ENCODE peak calls at places on chromosomes 13 and 19, in five cellular contexts. One of them, this sample, is unnamed.
A peak's percentile ranks its signal among the peaks of the same experiment; 100 is the strongest.

GRCh38 chr19:35745328-35746086 is at the start of the genes PSENEN and U2AF1L4:
- DNase-seq in small intestine: peak; percentile 100
- DNase-seq in SJSA1: peak; percentile 98
- DNase-seq in effector memory CD4-positive, alpha-beta T cell: peak; percentile 97
- DNase-seq in left lung: peak; percentile 98
- DNase-seq in this sample: peak; percentile 97

GRCh38 chr13:99421271-99421670 is 80.0 kb upstream of the TM9SF2 start:
- DNase-seq in small intestine: no peak
- DNase-seq in SJSA1: no peak
- DNase-seq in effector memory CD4-positive, alpha-beta T cell: no peak
- DNase-seq in left lung: peak; percentile 61
- DNase-seq in this sample: peak; percentile 7

GRCh38 chr13:48731957-48732569 is 78.3 kb downstream of the CYSLTR2 start:
- DNase-seq in small intestine: peak; percentile 33
- DNase-seq in SJSA1: no peak
- DNase-seq in effector memory CD4-positive, alpha-beta T cell: peak; percentile 25
- DNase-seq in left lung: peak; percentile 89
- DNase-seq in this sample: peak; percentile 57

GRCh38 chr13:97280478-97280877 is 58.3 kb downstream of the MBNL2 start:
- DNase-seq in small intestine: no peak
- DNase-seq in SJSA1: no peak
- DNase-seq in effector memory CD4-positive, alpha-beta T cell: no peak
- DNase-seq in left lung: no peak
- DNase-seq in this sample: no peak

GRCh38 chr13:91797567-91797966 is 399.1 kb downstream of the GPC5 start:
- DNase-seq in small intestine: no peak
- DNase-seq in SJSA1: no peak
- DNase-seq in effector memory CD4-positive, alpha-beta T cell: no peak
- DNase-seq in left lung: peak; percentile 31
- DNase-seq in this sample: no peak

GRCh38 chr13:70523622-70524021 is 415.4 kb upstream of the KLHL1 start:
- DNase-seq in small intestine: no peak
- DNase-seq in SJSA1: no peak
- DNase-seq in effector memory CD4-positive, alpha-beta T cell: no peak
- DNase-seq in left lung: no peak
- DNase-seq in this sample: no peak

GRCh38 chr19:17455711-17456123 is 5.0 kb downstream of the NXNL1 start:
- DNase-seq in small intestine: no peak
- DNase-seq in SJSA1: no peak
- DNase-seq in effector memory CD4-positive, alpha-beta T cell: no peak
- DNase-seq in left lung: no peak
- DNase-seq in this sample: no peak

GRCh38 chr19:6530385-6531162 is at the start of gene TNFSF9:
- DNase-seq in small intestine: peak; percentile 75
- DNase-seq in SJSA1: peak; percentile 90
- DNase-seq in effector memory CD4-positive, alpha-beta T cell: peak; percentile 80
- DNase-seq in left lung: peak; percentile 96
- DNase-seq in this sample: peak; percentile 94

GRCh38 chr13:104006625-104007061 is 940.4 kb upstream of the SLC10A2 start:
- DNase-seq in small intestine: no peak
- DNase-seq in SJSA1: no peak
- DNase-seq in effector memory CD4-positive, alpha-beta T cell: no peak
- DNase-seq in left lung: no peak
- DNase-seq in this sample: no peak

GRCh38 chr19:7211191-7211988 is 82.8 kb downstream of the INSR start:
- DNase-seq in small intestine: peak; percentile 40
- DNase-seq in SJSA1: no peak
- DNase-seq in effector memory CD4-positive, alpha-beta T cell: no peak
- DNase-seq in left lung: no peak
- DNase-seq in this sample: no peak

GRCh38 chr13:94176576-94176975 is 302.9 kb downstream of the DCT start:
- DNase-seq in small intestine: no peak
- DNase-seq in SJSA1: no peak
- DNase-seq in effector memory CD4-positive, alpha-beta T cell: no peak
- DNase-seq in left lung: no peak
- DNase-seq in this sample: no peak

GRCh38 chr19:30314056-30314804 is 58.0 kb upstream of the ZNF536 start:
- DNase-seq in small intestine: peak; percentile 64
- DNase-seq in SJSA1: no peak
- DNase-seq in effector memory CD4-positive, alpha-beta T cell: no peak
- DNase-seq in left lung: no peak
- DNase-seq in this sample: no peak

GRCh38 chr19:13094771-13095392 is 7.8 kb downstream of the LYL1 start:
- DNase-seq in small intestine: no peak
- DNase-seq in SJSA1: no peak
- DNase-seq in effector memory CD4-positive, alpha-beta T cell: no peak
- DNase-seq in left lung: peak; percentile 79
- DNase-seq in this sample: no peak

GRCh38 chr13:45630791-45631190 is 15.3 kb upstream of the ERICH6B start:
- DNase-seq in small intestine: no peak
- DNase-seq in SJSA1: no peak
- DNase-seq in effector memory CD4-positive, alpha-beta T cell: no peak
- DNase-seq in left lung: no peak
- DNase-seq in this sample: no peak

GRCh38 chr19:21604351-21604926 is 99.0 kb downstream of the ZNF429 start:
- DNase-seq in small intestine: peak; percentile 46
- DNase-seq in SJSA1: no peak
- DNase-seq in effector memory CD4-positive, alpha-beta T cell: no peak
- DNase-seq in left lung: no peak
- DNase-seq in this sample: no peak

GRCh38 chr19:47505506-47505905 is 9.4 kb downstream of the NAPA start:
- DNase-seq in small intestine: no peak
- DNase-seq in SJSA1: no peak
- DNase-seq in effector memory CD4-positive, alpha-beta T cell: no peak
- DNase-seq in left lung: peak; percentile 43
- DNase-seq in this sample: no peak

GRCh38 chr13:28329395-28330158 is 165.4 kb downstream of the FLT1 start:
- DNase-seq in small intestine: no peak
- DNase-seq in SJSA1: peak; percentile 72
- DNase-seq in effector memory CD4-positive, alpha-beta T cell: no peak
- DNase-seq in left lung: no peak
- DNase-seq in this sample: no peak

GRCh38 chr19:16330368-16330801 is 5.8 kb downstream of the KLF2 start:
- DNase-seq in small intestine: peak; percentile 49
- DNase-seq in SJSA1: peak; percentile 96
- DNase-seq in effector memory CD4-positive, alpha-beta T cell: peak; percentile 94
- DNase-seq in left lung: peak; percentile 92
- DNase-seq in this sample: peak; percentile 83

GRCh38 chr19:44951179-44952159 is 3.7 kb upstream of the CLPTM1 start:
- DNase-seq in small intestine: peak; percentile 78
- DNase-seq in SJSA1: peak; percentile 75
- DNase-seq in effector memory CD4-positive, alpha-beta T cell: peak; percentile 60
- DNase-seq in left lung: no peak
- DNase-seq in this sample: peak; percentile 54

GRCh38 chr19:39356073-39356472 is 13.9 kb downstream of the SAMD4B start:
- DNase-seq in small intestine: no peak
- DNase-seq in SJSA1: no peak
- DNase-seq in effector memory CD4-positive, alpha-beta T cell: no peak
- DNase-seq in left lung: no peak
- DNase-seq in this sample: no peak

GRCh38 chr13:110126391-110126961 is 180.5 kb downstream of the COL4A1 start:
- DNase-seq in small intestine: no peak
- DNase-seq in SJSA1: peak; percentile 90
- DNase-seq in effector memory CD4-positive, alpha-beta T cell: no peak
- DNase-seq in left lung: no peak
- DNase-seq in this sample: no peak

GRCh38 chr19:30416375-30416774 is 44.2 kb downstream of the ZNF536 start:
- DNase-seq in small intestine: no peak
- DNase-seq in SJSA1: no peak
- DNase-seq in effector memory CD4-positive, alpha-beta T cell: no peak
- DNase-seq in left lung: no peak
- DNase-seq in this sample: no peak

GRCh38 chr13:108859202-108860012 is 230.0 kb downstream of the MYO16 start:
- DNase-seq in small intestine: no peak
- DNase-seq in SJSA1: peak; percentile 87
- DNase-seq in effector memory CD4-positive, alpha-beta T cell: no peak
- DNase-seq in left lung: no peak
- DNase-seq in this sample: no peak

GRCh38 chr13:113952151-113952982 is 21.5 kb downstream of the C13orf46 start:
- DNase-seq in small intestine: no peak
- DNase-seq in SJSA1: no peak
- DNase-seq in effector memory CD4-positive, alpha-beta T cell: no peak
- DNase-seq in left lung: peak; percentile 65
- DNase-seq in this sample: no peak

GRCh38 chr19:15836595-15837398 is 21.3 kb upstream of the OR10H1 start:
- DNase-seq in small intestine: peak; percentile 99
- DNase-seq in SJSA1: peak; percentile 94
- DNase-seq in effector memory CD4-positive, alpha-beta T cell: peak; percentile 91
- DNase-seq in left lung: peak; percentile 97
- DNase-seq in this sample: peak; percentile 97

GRCh38 chr19:46546194-46546896 is 50.7 kb upstream of the PNMA8B start:
- DNase-seq in small intestine: peak; percentile 82
- DNase-seq in SJSA1: no peak
- DNase-seq in effector memory CD4-positive, alpha-beta T cell: no peak
- DNase-seq in left lung: no peak
- DNase-seq in this sample: peak; percentile 60

GRCh38 chr19:38464421-38465082 is 31.1 kb downstream of the RYR1 start:
- DNase-seq in small intestine: no peak
- DNase-seq in SJSA1: no peak
- DNase-seq in effector memory CD4-positive, alpha-beta T cell: no peak
- DNase-seq in left lung: no peak
- DNase-seq in this sample: no peak

GRCh38 chr19:19354007-19354406 is 33.4 kb downstream of the MAU2 start:
- DNase-seq in small intestine: no peak
- DNase-seq in SJSA1: no peak
- DNase-seq in effector memory CD4-positive, alpha-beta T cell: no peak
- DNase-seq in left lung: no peak
- DNase-seq in this sample: no peak

GRCh38 chr19:19355606-19356139 is 35.0 kb downstream of the MAU2 start:
- DNase-seq in small intestine: no peak
- DNase-seq in SJSA1: no peak
- DNase-seq in effector memory CD4-positive, alpha-beta T cell: no peak
- DNase-seq in left lung: no peak
- DNase-seq in this sample: no peak

GRCh38 chr19:19354932-19355331 is 34.3 kb downstream of the MAU2 start:
- DNase-seq in small intestine: no peak
- DNase-seq in SJSA1: no peak
- DNase-seq in effector memory CD4-positive, alpha-beta T cell: no peak
- DNase-seq in left lung: no peak
- DNase-seq in this sample: no peak

GRCh38 chr19:19356500-19356899 is 35.9 kb downstream of the MAU2 start:
- DNase-seq in small intestine: no peak
- DNase-seq in SJSA1: no peak
- DNase-seq in effector memory CD4-positive, alpha-beta T cell: no peak
- DNase-seq in left lung: no peak
- DNase-seq in this sample: no peak

DNA sequence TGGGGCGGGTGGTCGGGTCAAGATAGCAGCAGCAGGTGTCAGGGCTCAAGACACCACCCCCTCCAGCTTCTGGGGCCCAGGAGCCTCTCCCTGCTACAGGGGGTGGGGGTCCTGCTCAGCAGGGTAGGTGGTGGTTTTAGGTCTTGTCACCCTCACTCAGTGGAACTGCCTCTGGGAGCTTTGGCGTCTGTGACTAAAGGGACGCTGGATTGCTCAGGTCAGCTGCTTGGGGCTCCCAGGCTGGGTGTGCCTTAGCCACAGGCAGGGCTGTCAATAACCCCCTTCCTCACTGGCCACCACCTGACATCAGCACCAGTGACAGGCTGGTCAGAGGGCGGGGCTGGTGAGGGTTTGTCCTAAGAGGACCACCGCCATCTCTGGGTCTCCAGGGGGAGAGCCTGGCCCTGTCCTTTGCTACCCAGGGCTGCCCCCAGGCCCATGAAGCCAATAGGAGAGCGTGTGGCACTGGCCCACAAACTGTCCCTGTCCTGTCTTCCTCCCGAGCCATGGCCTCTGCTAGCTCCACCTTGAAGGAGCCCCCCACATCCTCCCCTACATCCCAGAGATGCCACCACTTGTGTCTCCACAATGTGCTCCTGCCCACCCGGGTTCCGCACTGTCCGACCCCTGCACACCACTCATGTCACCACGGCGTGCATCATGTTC is 36.4 kb downstream of the MAU2 start:
- DNase-seq in small intestine: no peak
- DNase-seq in SJSA1: no peak
- DNase-seq in effector memory CD4-positive, alpha-beta T cell: no peak
- DNase-seq in left lung: no peak
- DNase-seq in this sample: no peak
- H3K4me3 ChIP-seq in small intestine: no peak overlapping the region
- H3K4me3 ChIP-seq in SJSA1: no peak overlapping the region
- H3K4me3 ChIP-seq in effector memory CD4-positive, alpha-beta T cell: no peak overlapping the region
- H3K4me3 ChIP-seq in left lung: no peak overlapping the region
- H3K4me3 ChIP-seq in this sample: no peak overlapping the region

DNA sequence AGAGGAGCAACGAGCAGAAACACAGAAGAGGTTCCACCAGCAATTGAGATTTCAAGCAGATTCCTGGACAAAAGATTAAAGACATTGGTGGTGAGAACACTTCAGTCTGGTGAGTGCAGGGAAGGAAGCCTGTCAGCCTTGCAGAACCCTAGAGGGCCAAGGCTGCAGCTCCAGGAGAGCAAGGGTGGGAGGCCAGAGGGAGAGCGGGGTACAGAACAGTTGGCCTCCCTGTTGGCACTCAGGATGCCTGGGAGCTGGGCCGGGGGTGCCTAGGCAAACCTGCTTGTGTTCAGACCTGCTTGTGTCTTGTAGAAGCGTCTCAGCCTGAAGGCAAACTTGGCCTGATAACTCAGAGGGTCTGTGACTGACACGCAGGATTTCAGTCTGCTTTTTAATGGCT is 5.1 kb upstream of the LIN7B start:
- DNase-seq in small intestine: no peak
- DNase-seq in SJSA1: no peak
- DNase-seq in effector memory CD4-positive, alpha-beta T cell: no peak
- DNase-seq in left lung: no peak
- DNase-seq in this sample: no peak
- H3K36me3 ChIP-seq in small intestine: peaks cover 12% of the 10 kb centered on the region
- H3K36me3 ChIP-seq in SJSA1: peaks cover 60% of the 10 kb centered on the region
- H3K36me3 ChIP-seq in effector memory CD4-positive, alpha-beta T cell: peaks cover 45% of the 10 kb centered on the region
- H3K36me3 ChIP-seq in left lung: peaks cover 53% of the 10 kb centered on the region
- H3K36me3 ChIP-seq in this sample: peaks cover 16% of the 10 kb centered on the region

GRCh38 chr13:30367296-30367695 is 55.0 kb upstream of the UBE2L5 start:
- DNase-seq in small intestine: no peak
- DNase-seq in SJSA1: no peak
- DNase-seq in effector memory CD4-positive, alpha-beta T cell: no peak
- DNase-seq in left lung: no peak
- DNase-seq in this sample: no peak

GRCh38 chr13:30371649-30372265 is 50.5 kb upstream of the UBE2L5 start:
- DNase-seq in small intestine: peak; percentile 93
- DNase-seq in SJSA1: peak; percentile 45
- DNase-seq in effector memory CD4-positive, alpha-beta T cell: peak; percentile 43
- DNase-seq in left lung: no peak
- DNase-seq in this sample: peak; percentile 75

GRCh38 chr13:30370916-30371521 is 51.3 kb upstream of the UBE2L5 start:
- DNase-seq in small intestine: no peak
- DNase-seq in SJSA1: no peak
- DNase-seq in effector memory CD4-positive, alpha-beta T cell: no peak
- DNase-seq in left lung: no peak
- DNase-seq in this sample: no peak

GRCh38 chr13:30373727-30374126 is 48.6 kb upstream of the UBE2L5 start:
- DNase-seq in small intestine: no peak
- DNase-seq in SJSA1: no peak
- DNase-seq in effector memory CD4-positive, alpha-beta T cell: peak; percentile 39
- DNase-seq in left lung: no peak
- DNase-seq in this sample: peak; percentile 66

GRCh38 chr13:30370146-30370545 is 52.1 kb upstream of the UBE2L5 start:
- DNase-seq in small intestine: no peak
- DNase-seq in SJSA1: no peak
- DNase-seq in effector memory CD4-positive, alpha-beta T cell: no peak
- DNase-seq in left lung: no peak
- DNase-seq in this sample: no peak
- H3K4me3 ChIP-seq in small intestine: no peak overlapping the region
- H3K4me3 ChIP-seq in SJSA1: no peak overlapping the region
- H3K4me3 ChIP-seq in effector memory CD4-positive, alpha-beta T cell: no peak overlapping the region
- H3K4me3 ChIP-seq in left lung: no peak overlapping the region
- H3K4me3 ChIP-seq in this sample: no peak overlapping the region

GRCh38 chr19:10740798-10741197 is 22.9 kb downstream of the DNM2 start:
- DNase-seq in small intestine: peak; percentile 90
- DNase-seq in SJSA1: no peak
- DNase-seq in effector memory CD4-positive, alpha-beta T cell: no peak
- DNase-seq in left lung: no peak
- DNase-seq in this sample: no peak
- H3K36me3 ChIP-seq in small intestine: no peaks in the 10 kb centered on the region
- H3K36me3 ChIP-seq in SJSA1: no peaks in the 10 kb centered on the region
- H3K36me3 ChIP-seq in effector memory CD4-positive, alpha-beta T cell: no peaks in the 10 kb centered on the region
- H3K36me3 ChIP-seq in left lung: no peaks in the 10 kb centered on the region
- H3K36me3 ChIP-seq in this sample: no peaks in the 10 kb centered on the region